ENCODE peak calls at places on chromosomes 4 and X, in four cellular contexts. X, G, Q and M are unnamed samples.

GRCh38 chr4:10080874-10081606 is 35.6 kb downstream of the WDR1 start:
- DNase-seq in X (peak; percentile 12), G (peak; percentile 2), Q (no peak), M (no peak)

GRCh38 chr4:38782452-38783108 is at the start of gene TLR10:
- DNase-seq in X (peak; percentile 37), G (peak; percentile 33), Q (peak; percentile 40), M (no peak)

GRCh38 chr4:3045500-3045850 is 28.9 kb downstream of the HTT-AS start:
- DNase-seq in X (peak; percentile 51), G (no peak), Q (peak; percentile 93), M (no peak)

GRCh38 chr4:65007841-65008439 is 598.7 kb upstream of the TECRL start:
- DNase-seq in X (no peak), G (no peak), Q (peak; percentile 43), M (no peak)

GRCh38 chr4:38313999-38314561 is 349.9 kb upstream of the KLF3 start:
- DNase-seq in X (peak; percentile 36), G (no peak), Q (peak; percentile 34), M (no peak)

GRCh38 chr4:173074501-173074946 is 94.1 kb upstream of the GALNT7 start:
- DNase-seq in X (peak; percentile 34), G (no peak), Q (peak; percentile 64), M (no peak)

GRCh38 chr4:48602222-48602621 is 112.2 kb downstream of the ZAR1 start:
- DNase-seq in X (no peak), G (no peak), Q (peak; percentile 56), M (no peak)

GRCh38 chrX:110180176-110180927 is 137.5 kb downstream of the AMMECR1 start:
- DNase-seq in X (peak; percentile 70), G (no peak), Q (peak; percentile 67), M (no peak)

GRCh38 chrX:49053223-49054072 is 5.4 kb upstream of the CCDC120 start:
- DNase-seq in X (peak; percentile 49), G (peak; percentile 63), Q (peak; percentile 35), M (peak; percentile 2)

GRCh38 chrX:39212456-39212855 is 411.2 kb downstream of the MID1IP1 start:
- DNase-seq in X (no peak), G (no peak), Q (no peak), M (no peak)

GRCh38 chr4:25795566-25796454 is 67.0 kb downstream of the SEL1L3 start:
- DNase-seq in X (no peak), G (no peak), Q (peak; percentile 84), M (no peak)

GRCh38 chr4:29708473-29708872 is 1011.7 kb upstream of the PCDH7 start:
- DNase-seq in X (no peak), G (no peak), Q (no peak), M (no peak)

DNA sequence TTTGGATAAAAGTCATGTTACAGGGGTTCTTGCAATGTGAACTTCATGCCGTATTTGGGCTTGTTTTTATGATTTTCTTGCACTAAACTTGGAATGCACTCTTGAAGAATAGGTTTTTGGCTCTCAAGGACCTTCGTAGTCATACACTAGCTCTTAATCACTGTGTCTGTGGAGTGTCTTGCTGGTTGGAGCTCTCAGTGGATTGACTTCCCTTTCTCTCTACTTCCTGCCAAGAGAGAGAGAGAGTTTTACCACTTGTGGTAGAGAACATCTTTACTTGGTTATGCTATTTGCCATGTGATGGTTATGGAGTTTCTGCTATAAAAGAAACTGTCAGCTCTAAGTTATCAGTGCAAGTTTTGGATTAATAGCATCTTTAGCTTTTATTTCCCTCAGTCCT is 112.4 kb downstream of the BMPR1B start:
- DNase-seq in X (no peak), G (no peak), Q (no peak), M (no peak)
- H3K27ac ChIP-seq in X (no peak overlapping the region), G (no peak overlapping the region), Q (no peak overlapping the region), M (no peak overlapping the region)

DNA sequence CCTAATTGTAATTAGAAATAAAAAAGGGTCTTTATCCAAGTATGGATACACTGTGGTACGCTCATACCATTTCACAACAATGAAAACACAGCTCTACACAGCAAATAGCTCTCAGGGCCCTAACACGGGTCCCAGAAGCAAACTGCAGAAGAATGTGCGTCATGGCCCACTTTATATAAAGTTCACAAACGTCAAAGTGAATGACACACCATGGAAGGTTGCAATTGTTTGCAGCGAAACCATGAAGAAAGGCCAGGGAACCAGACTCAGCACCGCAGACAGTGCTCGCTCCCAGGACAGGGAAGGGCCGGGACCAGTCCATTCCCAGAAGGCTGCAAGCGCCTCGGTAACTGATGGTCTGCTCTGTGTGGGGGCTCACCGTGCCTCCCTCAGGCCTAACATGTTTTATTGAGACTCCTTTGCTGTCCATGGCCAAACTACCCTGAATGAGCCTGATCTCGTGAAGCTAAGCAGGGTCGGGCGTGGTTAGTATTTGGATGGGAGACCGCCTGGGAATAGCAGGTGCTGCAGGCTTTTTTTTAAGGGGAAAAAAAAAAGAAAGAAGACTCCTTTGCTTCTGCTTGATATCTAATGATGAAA is 47.8 kb downstream of the ACOX3 start:
- DNase-seq in X (no peak), G (no peak), Q (no peak), M (no peak)
- H3K27ac ChIP-seq in X (no peak overlapping the region), G (peak overlapping the region; percentile 94), Q (no peak overlapping the region), M (peak overlapping the region; percentile 95)

GRCh38 chr4:148857973-148858534 is 415.8 kb upstream of the NR3C2 start:
- DNase-seq in X (no peak), G (no peak), Q (no peak), M (no peak)
- H3K27ac ChIP-seq in X (no peak overlapping the region), G (no peak overlapping the region), Q (no peak overlapping the region), M (no peak overlapping the region)

GRCh38 chrX:47573334-47574095 is 8.7 kb upstream of the TIMP1 start:
- DNase-seq in X (no peak), G (no peak), Q (no peak), M (no peak)
- H3K27ac ChIP-seq in X (no peak overlapping the region), G (no peak overlapping the region), Q (peak overlapping the region; percentile 62), M (no peak overlapping the region)

DNA sequence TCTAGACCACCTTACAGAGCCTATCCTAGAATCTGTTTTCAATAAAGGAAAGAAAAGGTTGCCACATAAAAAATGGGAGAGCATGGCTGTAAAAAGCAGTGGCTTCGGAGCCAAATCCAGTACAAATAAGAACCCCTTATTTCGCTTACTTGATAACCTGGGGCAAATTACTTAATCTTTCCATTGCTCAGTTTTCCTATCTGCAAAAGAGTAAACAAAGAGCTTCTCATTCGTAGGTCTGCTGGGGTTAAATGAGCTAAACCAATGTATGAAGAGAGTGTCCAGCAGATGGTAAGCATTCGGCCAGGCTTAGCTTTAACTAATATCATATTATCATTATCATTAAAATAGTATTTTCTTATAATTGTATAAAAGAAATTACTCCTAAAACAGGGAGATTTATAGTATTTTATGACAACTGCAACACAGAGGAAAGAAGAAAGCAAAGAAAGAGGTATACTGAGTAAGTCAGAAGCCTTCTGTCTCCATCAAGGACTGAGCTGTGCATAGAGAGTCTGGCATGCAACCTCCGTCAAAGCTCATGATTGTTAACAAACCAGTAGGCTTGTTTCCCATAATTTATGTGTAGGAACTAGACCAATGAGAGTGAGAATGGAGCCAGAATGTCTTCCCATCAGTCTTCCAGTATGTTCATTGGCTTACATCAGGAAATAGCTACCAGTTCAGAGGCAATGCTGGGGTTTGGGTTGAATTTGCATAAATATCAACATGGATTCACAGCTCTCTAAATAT is 364.9 kb downstream of the UNC5C start:
- DNase-seq in X (no peak), G (no peak), Q (no peak), M (no peak)
- H3K27ac ChIP-seq in X (no peak overlapping the region), G (no peak overlapping the region), Q (no peak overlapping the region), M (peak overlapping the region; percentile 31)

GRCh38 chrX:1242901-1243402 is 25.7 kb upstream of the CSF2RA start:
- DNase-seq in X (no peak), G (no peak), Q (no peak), M (no peak)
- H3K27ac ChIP-seq in X (no peak overlapping the region), G (no peak overlapping the region), Q (no peak overlapping the region), M (no peak overlapping the region)